ENCODE peak calls at places on chromosome 11, in seven cellular contexts. M, B, J, G, P, U and E are unnamed samples.

GRCh38 chr11:44832452-44832851 is 105.7 kb downstream of the TSPAN18 start:
- DNase-seq in M (no peak), B (no peak), J (no peak), G (no peak), P (no peak), U (no peak), E (no peak)

GRCh38 chr11:93005239-93005638 is 35.8 kb downstream of the MTNR1B start:
- DNase-seq in M (peak), B (no peak), J (no peak), G (peak), P (peak), U (no peak), E (no peak)

GRCh38 chr11:119346605-119347004 is at the start of gene MFRP:
- DNase-seq in M (no peak), B (no peak), J (no peak), G (no peak), P (no peak), U (no peak), E (no peak)

GRCh38 chr11:94768602-94769511 is 701 bp downstream of the AMOTL1 start:
- DNase-seq in M (peak), B (peak), J (no peak), G (no peak), P (peak), U (peak), E (peak)

GRCh38 chr11:118068206-118068944 is 8.5 kb upstream of the TMPRSS4 start:
- DNase-seq in M (peak), B (peak), J (no peak), G (no peak), P (no peak), U (no peak), E (peak)

GRCh38 chr11:92776676-92777075 is 192.8 kb upstream of the MTNR1B start:
- DNase-seq in M (no peak), B (no peak), J (no peak), G (no peak), P (no peak), U (no peak), E (no peak)

GRCh38 chr11:70049045-70049444 is 29.1 kb upstream of the ANO1 start:
- DNase-seq in M (no peak), B (no peak), J (no peak), G (no peak), P (no peak), U (no peak), E (no peak)

GRCh38 chr11:131203041-131203440 is 167.4 kb upstream of the NTM start:
- DNase-seq in M (no peak), B (no peak), J (no peak), G (no peak), P (no peak), U (no peak), E (no peak)

GRCh38 chr11:27161071-27161470 is 120.5 kb downstream of the BBOX1 start:
- DNase-seq in M (no peak), B (no peak), J (no peak), G (no peak), P (peak), U (no peak), E (no peak)

GRCh38 chr11:45664376-45665205 is 831 bp downstream of the CHST1 start:
- DNase-seq in M (peak), B (no peak), J (no peak), G (no peak), P (peak), U (no peak), E (no peak)

GRCh38 chr11:12088047-12088481 is 22.3 kb upstream of the MICAL2 start:
- DNase-seq in M (no peak), B (peak), J (no peak), G (no peak), P (peak), U (no peak), E (no peak)
- TF ChIP-seq CTCF in M (no peak), B (peak), J (peak), G (peak), P (peak), U (peak), E (no peak)

DNA sequence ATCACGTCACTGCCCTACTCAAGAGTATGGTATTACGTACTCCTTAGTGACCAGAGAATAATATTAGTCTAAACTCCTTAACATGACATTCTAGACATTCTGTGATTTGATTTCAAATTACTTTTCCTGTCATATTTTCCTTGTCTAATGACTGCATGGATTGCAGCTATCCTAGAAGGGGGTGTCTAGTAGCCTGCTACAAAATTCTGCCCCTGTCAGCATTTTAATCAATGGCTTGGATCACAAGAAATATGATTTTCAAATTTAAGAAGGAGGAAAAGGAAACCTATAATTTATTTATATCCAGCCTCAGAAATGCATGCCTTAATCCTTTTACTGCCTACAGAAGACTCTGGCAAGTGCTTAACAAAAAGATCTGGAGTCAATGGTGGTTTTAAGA is 216.8 kb downstream of the SWAP70 start:
- DNase-seq in M (no peak), B (no peak), J (no peak), G (no peak), P (no peak), U (no peak), E (no peak)
- TF ChIP-seq CTCF in M (no peak), B (no peak), J (no peak), G (no peak), P (no peak), U (no peak), E (no peak)

GRCh38 chr11:25737071-25737675 is 594.8 kb upstream of the ANO3 start:
- DNase-seq in M (no peak), B (no peak), J (no peak), G (no peak), P (no peak), U (no peak), E (no peak)

GRCh38 chr11:25733777-25734176 is 598.2 kb upstream of the ANO3 start:
- DNase-seq in M (no peak), B (no peak), J (no peak), G (no peak), P (no peak), U (no peak), E (no peak)

GRCh38 chr11:25734592-25735211 is 597.2 kb upstream of the ANO3 start:
- DNase-seq in M (peak), B (no peak), J (peak), G (no peak), P (no peak), U (no peak), E (peak)
- TF ChIP-seq CTCF in M (peak), B (no peak), J (peak), G (peak), P (no peak), U (peak), E (peak)

DNA sequence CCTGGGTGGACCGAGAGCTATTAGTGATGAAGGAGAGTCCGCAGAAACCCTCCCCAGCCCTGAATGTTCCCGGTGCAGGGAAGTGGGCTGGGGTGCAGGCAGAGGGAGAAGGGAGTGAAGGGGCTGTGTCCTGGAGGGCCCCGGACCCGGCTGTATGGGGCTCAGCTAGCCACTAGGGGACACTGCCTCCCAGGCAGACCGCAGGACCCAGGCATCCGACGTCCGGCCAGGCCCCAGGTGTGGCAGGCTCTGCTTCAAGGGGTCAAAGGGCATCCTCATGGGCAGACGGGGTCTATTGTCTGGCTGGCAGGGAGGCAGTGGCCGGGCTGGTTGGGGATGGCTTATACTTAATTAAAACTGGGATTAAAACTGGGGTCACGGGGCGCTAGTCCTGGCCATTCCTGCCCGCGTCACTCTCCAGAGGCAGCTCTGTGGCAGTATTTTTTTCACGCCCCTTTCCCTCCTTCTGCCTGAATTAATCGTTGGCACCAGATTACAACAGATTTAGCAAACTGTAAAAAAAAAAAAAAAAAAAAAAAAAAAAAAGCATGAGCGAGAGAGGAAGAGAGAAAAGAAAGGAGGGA is 5.0 kb downstream of the FLRT1 start:
- DNase-seq in M (peak), B (no peak), J (no peak), G (no peak), P (peak), U (no peak), E (no peak)
- TF ChIP-seq CTCF in M (peak), B (peak), J (peak), G (peak), P (peak), U (peak), E (no peak)

GRCh38 chr11:83881428-83881827 is 595.3 kb upstream of the CCDC90B start:
- DNase-seq in M (no peak), B (no peak), J (no peak), G (no peak), P (no peak), U (no peak), E (no peak)
- TF ChIP-seq CTCF in M (no peak), B (no peak), J (no peak), G (no peak), P (no peak), U (no peak), E (no peak)